ENCODE peak calls at places on chromosomes 12 and 14, in eight cellular contexts. U is lung; S is tibial artery; D is Panc1; R is uterus; T is CD8-positive, alpha-beta memory T cell; X is thyroid gland; V is GM23248. L is an unnamed sample. For H3K4me1, the result is how much of the 10 kb centered on the place peaks cover.

GRCh38 chr12:124636138-124636968 is 68.9 kb upstream of the NCOR2 start:
- DNase-seq in S (peak), X (no peak), D (peak), U (no peak), V (peak), R (peak), T (peak), L (peak)

GRCh38 chr14:100037351-100037750 is 27.9 kb upstream of the EVL start:
- DNase-seq in T (no peak), U (no peak), V (peak), R (peak), D (no peak), X (peak), S (no peak), L (no peak)

GRCh38 chr12:45666452-45667215 is 62.9 kb upstream of the ARID2 start:
- DNase-seq in T (no peak), S (no peak), U (no peak), V (peak), D (no peak), R (no peak), X (no peak), L (no peak)

GRCh38 chr12:42440608-42441007 is 114.6 kb downstream of the PPHLN1 start:
- DNase-seq in R (no peak), D (no peak), U (no peak), T (no peak), X (no peak), S (no peak), V (no peak), L (no peak)

GRCh38 chr12:72207756-72208155 is 64.4 kb upstream of the TRHDE start:
- DNase-seq in V (no peak), T (no peak), S (no peak), U (no peak), R (no peak), X (no peak), D (no peak), L (no peak)

GRCh38 chr12:77218278-77218677 is 152.9 kb upstream of the E2F7 start:
- DNase-seq in U (no peak), T (no peak), X (peak), S (no peak), D (no peak), R (no peak), V (no peak), L (no peak)

GRCh38 chr14:32559048-32559447 is 229.9 kb downstream of the AKAP6 start:
- DNase-seq in R (no peak), U (no peak), D (no peak), V (peak), T (no peak), X (no peak), S (no peak), L (no peak)

GRCh38 chr14:64137657-64138290 is 156.4 kb downstream of the ESR2 start:
- DNase-seq in V (peak), S (no peak), T (no peak), D (no peak), X (no peak), U (no peak), R (no peak), L (no peak)

GRCh38 chr14:99441918-99442317 is 38.7 kb downstream of the SETD3 start:
- DNase-seq in U (no peak), R (no peak), T (no peak), V (no peak), S (no peak), D (no peak), X (no peak), L (no peak)

GRCh38 chr12:92194566-92194965 is 48.9 kb upstream of the BTG1 start:
- DNase-seq in X (no peak), S (no peak), D (no peak), U (no peak), V (no peak), R (no peak), T (no peak), L (no peak)

GRCh38 chr14:64464695-64465094 is 604 bp upstream of the AKAP5 start:
- DNase-seq in R (no peak), T (no peak), D (no peak), X (no peak), U (no peak), V (no peak), S (no peak), L (no peak)

GRCh38 chr12:113875681-113876080 is 90.4 kb downstream of the RBM19 start:
- DNase-seq in X (no peak), T (no peak), D (no peak), U (no peak), V (no peak), R (no peak), S (no peak), L (no peak)

GRCh38 chr12:62909340-62909739 is 25.6 kb downstream of the PPM1H start:
- DNase-seq in U (no peak), V (no peak), R (no peak), D (no peak), T (no peak), S (no peak), X (no peak), L (no peak)
- H3K4me1 ChIP-seq in U (under half), V (under half), R (under half), D (under half), T (under half), S (under half), X (under half), L (under half)

GRCh38 chr12:21598651-21599050 is 6.0 kb downstream of the GYS2 start:
- DNase-seq in X (no peak), V (no peak), S (no peak), R (no peak), T (no peak), D (no peak), U (no peak), L (no peak)
- H3K27ac ChIP-seq in X (no peak), V (no peak), S (no peak), R (no peak), T (no peak), D (no peak), U (no peak), L (no peak)

DNA sequence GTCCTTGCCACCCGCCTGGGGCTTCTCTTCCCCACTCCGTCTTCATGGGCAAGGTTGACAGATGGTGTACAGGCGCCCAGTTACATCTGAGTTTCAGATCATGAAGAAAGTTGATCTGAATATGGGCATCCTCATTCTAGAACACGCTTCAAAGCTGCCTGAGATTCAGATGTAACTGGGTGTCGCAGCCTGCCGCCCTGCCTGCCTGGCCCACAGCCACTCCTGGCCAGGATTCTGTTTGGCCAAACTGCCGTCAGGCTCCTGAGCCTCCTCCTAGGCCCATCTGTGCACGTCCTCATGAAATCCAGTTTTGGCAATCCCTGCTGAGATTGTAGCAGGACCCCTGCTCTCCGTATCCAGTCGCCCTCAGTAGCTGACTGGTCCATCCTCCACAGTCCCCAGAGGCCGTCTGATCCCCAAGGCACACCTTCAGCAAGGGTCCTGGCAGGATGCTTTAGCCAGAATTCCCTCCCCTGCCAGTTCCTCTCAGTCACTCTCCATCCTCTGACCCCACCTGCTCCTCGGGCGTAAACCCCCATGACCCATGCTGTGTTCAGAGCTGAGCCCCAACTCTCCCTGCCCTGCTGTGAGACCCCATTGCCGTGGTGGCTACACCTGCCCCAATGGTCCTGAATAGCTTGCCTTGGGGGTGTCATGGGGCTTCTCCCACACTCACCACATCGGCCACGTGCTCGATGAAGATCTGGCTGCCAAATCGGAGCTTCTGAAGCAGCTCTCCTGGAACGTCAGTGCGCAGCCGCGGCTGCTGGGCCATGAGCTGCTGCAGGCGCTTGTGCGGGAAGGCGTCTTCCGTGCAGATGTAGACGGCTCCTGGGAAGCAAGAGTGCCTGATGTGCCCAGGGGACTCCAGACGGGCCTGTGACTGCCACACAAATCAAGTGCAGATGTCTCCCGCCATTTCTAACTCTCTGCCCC is 12.5 kb downstream of the XRCC3 start:
- DNase-seq in S (no peak), R (no peak), T (no peak), X (no peak), D (no peak), V (no peak), U (no peak), L (no peak)
- H3K4me1 ChIP-seq in S (under half), R (under half), T (under half), X (under half), D (under half), V (under half), U (under half), L (under half)

GRCh38 chr14:90654831-90655276 is 161.4 kb downstream of the TTC7B start:
- DNase-seq in X (peak), D (no peak), S (no peak), R (no peak), V (peak), T (no peak), U (no peak), L (no peak)

GRCh38 chr14:90652626-90653025 is 163.6 kb downstream of the TTC7B start:
- DNase-seq in R (no peak), T (no peak), V (no peak), S (no peak), D (no peak), X (no peak), U (no peak), L (no peak)

GRCh38 chr14:90651405-90651804 is 164.8 kb downstream of the TTC7B start:
- DNase-seq in S (no peak), X (no peak), T (no peak), D (no peak), V (no peak), U (no peak), R (no peak), L (no peak)

GRCh38 chr14:90649557-90650135 is 166.6 kb downstream of the TTC7B start:
- DNase-seq in R (no peak), T (no peak), V (no peak), X (no peak), S (no peak), U (no peak), D (no peak), L (no peak)

DNA sequence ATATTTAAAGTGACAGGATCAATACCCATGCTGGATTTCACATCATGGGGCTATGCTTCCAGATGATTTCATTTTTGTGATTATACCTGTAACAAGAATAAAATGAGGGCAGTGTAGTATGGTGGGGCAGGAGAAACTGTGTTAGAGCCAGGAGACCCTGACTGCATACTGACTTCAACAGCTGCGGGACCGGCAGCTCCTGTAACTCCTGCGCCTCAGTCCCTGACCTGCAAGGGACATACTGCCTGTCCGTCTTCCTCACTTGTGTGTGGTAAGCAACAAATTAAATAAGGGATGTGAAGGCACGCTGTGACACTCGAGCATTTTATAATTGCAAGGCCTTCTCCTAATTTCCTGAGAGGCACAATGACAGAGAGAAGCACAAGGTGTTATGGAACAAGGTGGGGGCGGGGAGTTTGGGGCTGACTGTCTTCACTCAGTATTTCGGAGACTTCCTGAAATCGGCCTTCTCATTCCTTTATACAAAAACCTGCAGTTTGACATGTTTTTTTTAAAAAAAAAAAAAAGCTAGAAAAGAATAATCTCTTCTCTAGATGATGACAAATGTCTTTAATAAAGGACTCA is 164.2 kb downstream of the TTC7B start:
- DNase-seq in U (no peak), R (no peak), T (no peak), V (no peak), S (no peak), X (no peak), D (no peak), L (no peak)
- H3K27ac ChIP-seq in U (no peak), R (no peak), T (no peak), V (no peak), S (no peak), X (no peak), D (no peak), L (no peak)

L was measured in effector memory CD4-positive, alpha-beta T cell.